ENCODE peak calls at places on chromosomes 11 and 22, in six cellular contexts. H, R, G, N, L and X are unnamed samples.

GRCh38 chr11:34148504-34149165 is 43.2 kb downstream of the NAT10 start:
- DNase-seq in H (peak; percentile 67), R (no peak), G (no peak), N (no peak), L (no peak), X (no peak)

GRCh38 chr11:112780351-112781043 is 180.7 kb upstream of the NCAM1 start:
- DNase-seq in H (no peak), R (no peak), G (no peak), N (no peak), L (no peak), X (no peak)

GRCh38 chr11:100791873-100792272 is 104.8 kb downstream of the ARHGAP42 start:
- DNase-seq in H (no peak), R (no peak), G (no peak), N (no peak), L (no peak), X (no peak)

GRCh38 chr11:76668362-76669155 is 2.0 kb downstream of the LRRC32 start:
- DNase-seq in H (no peak), R (no peak), G (no peak), N (no peak), L (no peak), X (no peak)

GRCh38 chr22:35312198-35313059 is 12.7 kb downstream of the TOM1 start:
- DNase-seq in H (no peak), R (no peak), G (no peak), N (peak; percentile 26), L (no peak), X (no peak)

GRCh38 chr11:47886096-47886495 is 37.9 kb upstream of the NUP160 start:
- DNase-seq in H (no peak), R (no peak), G (no peak), N (peak; percentile 20), L (no peak), X (no peak)

GRCh38 chr11:14537134-14537599 is 17.0 kb upstream of the PSMA1 start:
- DNase-seq in H (peak; percentile 83), R (peak; percentile 22), G (peak; percentile 25), N (peak; percentile 70), L (no peak), X (no peak)

GRCh38 chr11:65288706-65289536 is 25.7 kb upstream of the CDC42EP2 start:
- DNase-seq in H (no peak), R (no peak), G (peak; percentile 65), N (no peak), L (no peak), X (no peak)

GRCh38 chr11:13462311-13462927 is 603 bp downstream of the BTBD10 start:
- DNase-seq in H (peak; percentile 16), R (peak; percentile 18), G (peak; percentile 50), N (peak; percentile 69), L (peak; percentile 51), X (peak; percentile 39)

GRCh38 chr22:33829549-33830280 is 90.6 kb downstream of the LARGE1 start:
- DNase-seq in H (no peak), R (no peak), G (no peak), N (no peak), L (no peak), X (no peak)

GRCh38 chr11:65113839-65114238 is 2.2 kb downstream of the TM7SF2 start:
- DNase-seq in H (no peak), R (no peak), G (no peak), N (no peak), L (no peak), X (no peak)

GRCh38 chr11:34263462-34264186 is 94.2 kb downstream of the ABTB2 start:
- DNase-seq in H (no peak), R (no peak), G (peak; percentile 18), N (no peak), L (no peak), X (no peak)